ENCODE peak calls at places on chromosomes 6 and 20, in five cellular contexts. One of them, this sample, is unnamed.

GRCh38 chr6:148608211-148608951 is 138.4 kb upstream of the UST start:
- DNase-seq in ELF-1: no peak
- DNase-seq in mucosa of descending colon: no peak
- DNase-seq in CD8-positive, alpha-beta T cell: no peak
- DNase-seq in WTC11: no peak
- DNase-seq in this sample: peak

GRCh38 chr6:113009682-113010081 is 662.6 kb downstream of the RFPL4B start:
- DNase-seq in ELF-1: no peak
- DNase-seq in WTC11: no peak
- DNase-seq in CD8-positive, alpha-beta T cell: no peak
- DNase-seq in mucosa of descending colon: no peak
- DNase-seq in this sample: peak

GRCh38 chr6:149235130-149235561 is 82.4 kb upstream of the TAB2 start:
- DNase-seq in WTC11: no peak
- DNase-seq in CD8-positive, alpha-beta T cell: no peak
- DNase-seq in ELF-1: no peak
- DNase-seq in mucosa of descending colon: peak
- DNase-seq in this sample: peak

GRCh38 chr6:132937466-132937906 is 123.1 kb downstream of the RPS12 start:
- DNase-seq in ELF-1: peak
- DNase-seq in WTC11: peak
- DNase-seq in mucosa of descending colon: peak
- DNase-seq in CD8-positive, alpha-beta T cell: no peak
- DNase-seq in this sample: peak

GRCh38 chr20:24738058-24738775 is 210.9 kb upstream of the CST7 start:
- DNase-seq in CD8-positive, alpha-beta T cell: no peak
- DNase-seq in ELF-1: no peak
- DNase-seq in WTC11: no peak
- DNase-seq in mucosa of descending colon: no peak
- DNase-seq in this sample: no peak

GRCh38 chr6:24154121-24154520 is 28.1 kb downstream of the NRSN1 start:
- DNase-seq in WTC11: no peak
- DNase-seq in mucosa of descending colon: no peak
- DNase-seq in CD8-positive, alpha-beta T cell: no peak
- DNase-seq in ELF-1: no peak
- DNase-seq in this sample: peak

GRCh38 chr6:36178544-36178943 is 18.0 kb upstream of the BRPF3 start:
- DNase-seq in CD8-positive, alpha-beta T cell: no peak
- DNase-seq in mucosa of descending colon: no peak
- DNase-seq in ELF-1: no peak
- DNase-seq in WTC11: no peak
- DNase-seq in this sample: no peak

GRCh38 chr6:55174211-55175013 is at the start of gene HCRTR2:
- DNase-seq in WTC11: peak
- DNase-seq in ELF-1: peak
- DNase-seq in CD8-positive, alpha-beta T cell: no peak
- DNase-seq in mucosa of descending colon: no peak
- DNase-seq in this sample: no peak

GRCh38 chr6:32609731-32610640 is 20.3 kb upstream of the HLA-DRB1 start:
- DNase-seq in CD8-positive, alpha-beta T cell: no peak
- DNase-seq in ELF-1: peak
- DNase-seq in WTC11: no peak
- DNase-seq in mucosa of descending colon: peak
- DNase-seq in this sample: peak

GRCh38 chr20:11891081-11891826 is 26.4 kb upstream of the BTBD3 start:
- DNase-seq in ELF-1: peak
- DNase-seq in WTC11: peak
- DNase-seq in CD8-positive, alpha-beta T cell: no peak
- DNase-seq in mucosa of descending colon: peak
- DNase-seq in this sample: peak

GRCh38 chr6:13992417-13993055 is 67.8 kb downstream of the RNF182 start:
- DNase-seq in ELF-1: no peak
- DNase-seq in WTC11: no peak
- DNase-seq in mucosa of descending colon: no peak
- DNase-seq in CD8-positive, alpha-beta T cell: no peak
- DNase-seq in this sample: peak

GRCh38 chr20:10667560-10668167 is 6.1 kb downstream of the JAG1 start:
- DNase-seq in ELF-1: no peak
- DNase-seq in CD8-positive, alpha-beta T cell: no peak
- DNase-seq in WTC11: no peak
- DNase-seq in mucosa of descending colon: no peak
- DNase-seq in this sample: no peak

GRCh38 chr6:109411034-109411433 is 28.8 kb upstream of the CD164 start:
- DNase-seq in CD8-positive, alpha-beta T cell: no peak
- DNase-seq in WTC11: no peak
- DNase-seq in ELF-1: no peak
- DNase-seq in mucosa of descending colon: no peak
- DNase-seq in this sample: no peak

GRCh38 chr6:136983692-136984091 is 61.1 kb downstream of the IL20RA start:
- DNase-seq in CD8-positive, alpha-beta T cell: no peak
- DNase-seq in WTC11: no peak
- DNase-seq in ELF-1: no peak
- DNase-seq in mucosa of descending colon: no peak
- DNase-seq in this sample: no peak

GRCh38 chr6:18585032-18585573 is 198.0 kb downstream of the RNF144B start:
- DNase-seq in mucosa of descending colon: peak
- DNase-seq in CD8-positive, alpha-beta T cell: no peak
- DNase-seq in WTC11: no peak
- DNase-seq in ELF-1: peak
- DNase-seq in this sample: peak

GRCh38 chr20:9053108-9053507 is 15.8 kb upstream of the PLCB4 start:
- DNase-seq in CD8-positive, alpha-beta T cell: no peak
- DNase-seq in WTC11: no peak
- DNase-seq in mucosa of descending colon: no peak
- DNase-seq in ELF-1: no peak
- DNase-seq in this sample: no peak

GRCh38 chr6:2992330-2992979 is 7.2 kb upstream of the NQO2 start:
- DNase-seq in WTC11: no peak
- DNase-seq in CD8-positive, alpha-beta T cell: no peak
- DNase-seq in ELF-1: no peak
- DNase-seq in mucosa of descending colon: no peak
- DNase-seq in this sample: no peak

This sample was measured in GM23248.